ENCODE peak calls at places on chromosomes 13 and 19, in seven cellular contexts. L, J, Y, S, X, G and P are unnamed samples.

GRCh38 chr19:5615756-5616327 is 6.7 kb downstream of the SAFB2 start:
- DNase-seq in L (no peak), J (no peak), Y (no peak), S (no peak), X (peak), G (no peak), P (no peak)

GRCh38 chr19:5001547-5002131 is 32.7 kb downstream of the KDM4B start:
- DNase-seq in L (no peak), J (peak), Y (peak), S (no peak), X (no peak), G (no peak), P (peak)

GRCh38 chr13:70339738-70340137 is 231.5 kb upstream of the KLHL1 start:
- DNase-seq in L (no peak), J (no peak), Y (no peak), S (no peak), X (no peak), G (no peak), P (peak)

GRCh38 chr19:13095393-13095784 is 7.3 kb downstream of the LYL1 start:
- DNase-seq in L (no peak), J (no peak), Y (no peak), S (no peak), X (no peak), G (no peak), P (no peak)

GRCh38 chr19:29551774-29552173 is 26.0 kb downstream of the VSTM2B start:
- DNase-seq in L (no peak), J (no peak), Y (no peak), S (peak), X (peak), G (no peak), P (no peak)

GRCh38 chr13:40982772-40983171 is 36.3 kb downstream of the ELF1 start:
- DNase-seq in L (peak), J (peak), Y (no peak), S (no peak), X (no peak), G (no peak), P (peak)

GRCh38 chr19:2575734-2576481 is 100.0 kb downstream of the GADD45B start:
- DNase-seq in L (peak), J (peak), Y (no peak), S (peak), X (peak), G (no peak), P (peak)

GRCh38 chr13:112959206-112959605 is 9.8 kb upstream of the MCF2L start:
- DNase-seq in L (peak), J (peak), Y (no peak), S (no peak), X (peak), G (peak), P (no peak)

GRCh38 chr13:40439928-40440327 is 226.5 kb downstream of the FOXO1 start:
- DNase-seq in L (peak), J (peak), Y (no peak), S (no peak), X (peak), G (no peak), P (no peak)

GRCh38 chr19:40231544-40232424 is 5.3 kb upstream of the CCNP start:
- DNase-seq in L (peak), J (peak), Y (no peak), S (no peak), X (no peak), G (no peak), P (no peak)

GRCh38 chr19:32539240-32539916 is 41.6 kb upstream of the PDCD5 start:
- DNase-seq in L (no peak), J (no peak), Y (no peak), S (no peak), X (no peak), G (no peak), P (no peak)

GRCh38 chr19:50510700-50511068 is 307 bp downstream of the JOSD2 start:
- DNase-seq in L (no peak), J (peak), Y (no peak), S (no peak), X (no peak), G (no peak), P (no peak)

GRCh38 chr13:30739646-30740642 is 4.6 kb downstream of the ALOX5AP start:
- DNase-seq in L (no peak), J (peak), Y (peak), S (no peak), X (no peak), G (no peak), P (peak)

GRCh38 chr19:46753420-46754155 is 7.3 kb upstream of the STRN4 start:
- DNase-seq in L (no peak), J (peak), Y (peak), S (no peak), X (no peak), G (no peak), P (peak)

GRCh38 chr19:30302076-30302475 is 70.1 kb upstream of the ZNF536 start:
- DNase-seq in L (no peak), J (no peak), Y (no peak), S (peak), X (no peak), G (no peak), P (no peak)

GRCh38 chr13:91400094-91400462 is 1.7 kb downstream of the GPC5 start:
- DNase-seq in L (no peak), J (no peak), Y (no peak), S (no peak), X (no peak), G (no peak), P (no peak)

GRCh38 chr13:90104764-90105163 is 1242.7 kb upstream of the MIR17HG start:
- DNase-seq in L (no peak), J (no peak), Y (no peak), S (no peak), X (no peak), G (no peak), P (no peak)

GRCh38 chr19:1843116-1843515 is 5.2 kb downstream of the REXO1 start:
- DNase-seq in L (no peak), J (no peak), Y (no peak), S (no peak), X (no peak), G (no peak), P (no peak)

GRCh38 chr19:16527971-16528521 is 14.2 kb downstream of the CHERP start:
- DNase-seq in L (no peak), J (peak), Y (peak), S (no peak), X (no peak), G (no peak), P (peak)

GRCh38 chr19:11797491-11797890 is 832 bp upstream of the ZNF491 start:
- DNase-seq in L (peak), J (peak), Y (peak), S (peak), X (peak), G (peak), P (peak)

DNA sequence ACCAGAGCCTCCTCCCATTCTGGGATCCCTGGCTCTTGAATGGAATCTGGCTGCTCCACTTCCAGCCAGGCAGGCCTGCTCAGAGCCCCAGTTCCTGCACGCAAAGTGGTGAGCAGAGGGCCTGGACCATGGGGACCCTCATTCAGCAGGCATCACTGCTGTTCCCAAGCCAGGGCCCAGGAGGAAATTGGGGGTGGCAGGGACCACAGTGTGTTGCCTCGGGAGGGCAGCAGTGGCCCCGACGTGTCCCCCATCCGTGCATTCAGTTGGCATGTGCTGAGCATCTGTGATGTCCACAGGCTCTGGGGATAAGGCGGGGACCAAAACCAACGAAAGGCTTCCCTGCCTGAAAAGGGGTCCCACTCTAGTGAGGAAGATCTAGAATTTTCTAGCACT is 11.2 kb downstream of the CCDC97 start:
- DNase-seq in L (no peak), J (no peak), Y (no peak), S (no peak), X (no peak), G (no peak), P (no peak)
- TF ChIP-seq CTCF in L (no peak), J (no peak), Y (no peak), S (no peak), X (no peak), G (no peak), P (no peak)

GRCh38 chr13:109616021-109616420 is 170.4 kb downstream of the IRS2 start:
- DNase-seq in L (no peak), J (no peak), Y (no peak), S (no peak), X (no peak), G (no peak), P (no peak)

GRCh38 chr13:109608032-109608431 is 178.4 kb downstream of the IRS2 start:
- DNase-seq in L (no peak), J (no peak), Y (no peak), S (no peak), X (no peak), G (no peak), P (no peak)

GRCh38 chr13:109610517-109610916 is 175.9 kb downstream of the IRS2 start:
- DNase-seq in L (peak), J (peak), Y (peak), S (no peak), X (no peak), G (no peak), P (peak)

GRCh38 chr13:109608503-109608902 is 177.9 kb downstream of the IRS2 start:
- DNase-seq in L (no peak), J (no peak), Y (no peak), S (no peak), X (no peak), G (no peak), P (no peak)

GRCh38 chr13:109611912-109612691 is 174.3 kb downstream of the IRS2 start:
- DNase-seq in L (no peak), J (no peak), Y (no peak), S (no peak), X (no peak), G (no peak), P (no peak)
- H3K27ac ChIP-seq in L (no peak), J (no peak), Y (no peak), S (no peak), X (no peak), G (no peak), P (no peak)

DNA sequence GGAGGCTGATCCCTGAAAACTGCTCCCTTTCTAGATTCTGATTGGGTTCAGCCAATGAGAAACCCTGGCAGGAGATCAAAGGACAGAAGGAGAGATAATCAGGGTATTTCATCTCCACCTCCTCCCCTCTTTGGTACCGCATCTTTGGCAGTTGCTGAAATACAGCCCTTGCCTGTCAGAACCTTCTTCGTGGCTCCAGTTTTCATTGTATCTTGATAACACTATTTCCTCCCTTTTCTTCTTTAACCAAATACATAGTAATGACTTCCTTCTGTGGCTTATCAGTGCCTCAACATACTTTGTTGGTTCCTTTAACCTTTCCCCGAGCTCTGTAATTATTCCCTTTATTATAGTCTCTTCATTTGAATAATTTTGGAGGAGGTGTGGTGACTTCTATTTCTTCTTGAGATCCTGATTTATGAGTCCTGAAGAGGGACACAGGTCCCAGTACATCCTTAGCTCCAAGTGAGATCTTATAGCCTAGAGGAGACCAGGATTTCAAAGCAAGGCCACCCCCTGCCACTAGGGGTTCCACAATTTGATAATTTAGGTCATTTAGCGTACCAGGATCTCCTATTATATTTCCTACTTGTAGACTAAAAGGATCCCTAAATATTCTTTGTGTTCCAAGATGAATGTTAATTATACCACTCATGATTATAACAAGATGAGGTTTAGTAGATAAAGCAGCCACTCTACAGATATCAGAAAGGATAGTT is 98.0 kb downstream of the EDNRB start:
- DNase-seq in L (no peak), J (no peak), Y (no peak), S (no peak), X (no peak), G (no peak), P (peak)
- TF ChIP-seq CTCF in L (no peak), J (peak), Y (no peak), S (no peak), X (no peak), G (no peak), P (peak)

GRCh38 chr19:39111593-39112199 is 13.9 kb upstream of the PAK4 start:
- DNase-seq in L (no peak), J (peak), Y (no peak), S (no peak), X (no peak), G (no peak), P (no peak)
- H3K27ac ChIP-seq in L (no peak), J (no peak), Y (no peak), S (no peak), X (no peak), G (no peak), P (no peak)

GRCh38 chr13:111153977-111154332 is 38.8 kb downstream of the ARHGEF7 start:
- DNase-seq in L (no peak), J (no peak), Y (no peak), S (peak), X (peak), G (no peak), P (peak)
- TF ChIP-seq CTCF in L (peak), J (peak), Y (peak), S (no peak), X (no peak), G (peak), P (peak)